ENCODE peak calls at places on chromosomes 1 and 21, in six cellular contexts. H is MM.1S, Q is esophagus squamous epithelium, Z is body of pancreas, W is BJ, A is bronchial epithelial cell. G is an unnamed sample.

GRCh38 chr1:41920658-41921057 is 1.9 kb upstream of the HIVEP3 start:
- DNase-seq in Z (no peak), A (peak), H (no peak), W (peak), Q (no peak), G (no peak)

GRCh38 chr1:235238558-235238957 is 77.5 kb upstream of the RBM34 start:
- DNase-seq in Z (no peak), H (no peak), W (no peak), A (no peak), Q (no peak), G (no peak)

GRCh38 chr1:56676571-56677035 is 31.5 kb downstream of the PRKAA2 start:
- DNase-seq in Z (no peak), H (no peak), W (peak), Q (no peak), A (peak), G (no peak)

GRCh38 chr1:192914696-192915095 is 105.9 kb downstream of the RGS2 start:
- DNase-seq in Z (no peak), Q (no peak), H (no peak), A (peak), W (no peak), G (no peak)

GRCh38 chr1:46254668-46255067 is 7.1 kb downstream of the RAD54L start:
- DNase-seq in Q (no peak), H (no peak), A (no peak), Z (no peak), W (no peak), G (no peak)

GRCh38 chr1:54649130-54649898 is 7.7 kb downstream of the MROH7 start:
- DNase-seq in W (no peak), H (no peak), Q (no peak), Z (no peak), A (no peak), G (no peak)

GRCh38 chr1:234755449-234755863 is 145.5 kb upstream of the IRF2BP2 start:
- DNase-seq in W (peak), H (no peak), A (peak), Z (peak), Q (no peak), G (no peak)

GRCh38 chr1:24709748-24710416 is 35.4 kb upstream of the CLIC4 start:
- DNase-seq in W (no peak), Q (no peak), A (no peak), Z (no peak), H (no peak), G (no peak)

GRCh38 chr21:41361786-41362604 is at the start of gene MX2:
- DNase-seq in Q (peak), H (peak), W (peak), Z (no peak), A (peak), G (no peak)

GRCh38 chr1:26358411-26359384 is 4.8 kb upstream of the CRYBG2 start:
- DNase-seq in H (peak), Z (peak), W (no peak), A (peak), Q (no peak), G (no peak)

GRCh38 chr1:168430348-168430747 is 113.4 kb downstream of the XCL2 start:
- DNase-seq in Z (no peak), Q (no peak), H (no peak), W (no peak), A (no peak), G (no peak)

GRCh38 chr1:79549191-79549590 is 542.7 kb upstream of the ADGRL4 start:
- DNase-seq in W (no peak), A (no peak), Z (no peak), H (no peak), Q (no peak), G (no peak)

GRCh38 chr1:200901796-200902444 is 7.2 kb downstream of the INAVA start:
- DNase-seq in W (no peak), Z (no peak), H (no peak), A (peak), Q (no peak), G (no peak)

GRCh38 chr1:109156916-109157385 is 43.0 kb downstream of the ELAPOR1 start:
- DNase-seq in A (no peak), Z (peak), W (no peak), Q (no peak), H (no peak), G (no peak)

GRCh38 chr21:32604484-32604883 is 7.7 kb downstream of the CFAP298 start:
- DNase-seq in A (no peak), Q (no peak), Z (no peak), W (no peak), H (no peak), G (no peak)

GRCh38 chr1:160048335-160048734 is 16.5 kb upstream of the PIGM start:
- DNase-seq in Q (no peak), W (no peak), H (no peak), A (no peak), Z (no peak), G (no peak)

GRCh38 chr1:28115267-28115666 is 26.9 kb upstream of the EYA3 start:
- DNase-seq in H (no peak), A (peak), Q (no peak), W (no peak), Z (no peak), G (no peak)

GRCh38 chr1:193111641-193112090 is 6.5 kb upstream of the GLRX2 start:
- DNase-seq in Q (no peak), H (peak), Z (peak), A (peak), W (peak), G (no peak)

GRCh38 chr1:2091611-2092604 is 41.7 kb downstream of the PRKCZ start:
- DNase-seq in Q (no peak), A (no peak), H (peak), W (no peak), Z (peak), G (peak)

GRCh38 chr1:163673756-163674155 is 352.0 kb downstream of the NUF2 start:
- DNase-seq in W (peak), H (no peak), A (no peak), Q (no peak), Z (no peak), G (no peak)

GRCh38 chr1:58994664-58995063 is 210.8 kb upstream of the JUN start:
- DNase-seq in W (peak), A (no peak), H (no peak), Z (no peak), Q (no peak), G (no peak)

GRCh38 chr1:200971955-200972711 is 51.4 kb downstream of the KIF21B start:
- DNase-seq in H (peak), Z (peak), Q (no peak), A (peak), W (no peak), G (peak)

GRCh38 chr1:192766009-192766625 is 42.7 kb upstream of the RGS2 start:
- DNase-seq in H (no peak), A (peak), W (no peak), Z (no peak), Q (no peak), G (no peak)

GRCh38 chr1:165551469-165551868 is 7.7 kb downstream of the LRRC52 start:
- DNase-seq in A (no peak), Q (no peak), H (no peak), W (no peak), Z (no peak), G (no peak)

GRCh38 chr1:205519541-205520131 is 15.2 kb downstream of the CDK18 start:
- DNase-seq in Q (no peak), H (no peak), Z (no peak), W (no peak), A (no peak), G (no peak)

GRCh38 chr1:108027389-108027788 is 62.4 kb upstream of the VAV3 start:
- DNase-seq in A (no peak), Z (no peak), Q (no peak), W (no peak), H (no peak), G (no peak)

GRCh38 chr1:153238536-153238935 is 21.0 kb upstream of the LORICRIN start:
- DNase-seq in H (no peak), Q (no peak), A (no peak), W (no peak), Z (no peak), G (no peak)

GRCh38 chr1:154717467-154718004 is 109.5 kb upstream of the ADAR start:
- DNase-seq in Z (no peak), A (no peak), W (no peak), Q (no peak), H (no peak), G (no peak)

GRCh38 chr1:47395433-47395832 is 20.7 kb upstream of the FOXE3 start:
- DNase-seq in Z (no peak), A (no peak), W (no peak), H (no peak), Q (no peak), G (no peak)

GRCh38 chr21:39020751-39021474 is 162.3 kb downstream of the PSMG1 start:
- DNase-seq in A (peak), Z (no peak), W (no peak), Q (no peak), H (no peak), G (no peak)

GRCh38 chr21:15966216-15966615 is 236.4 kb downstream of the USP25 start:
- DNase-seq in H (no peak), W (no peak), Q (no peak), A (no peak), Z (no peak), G (no peak)

GRCh38 chr1:198620951-198621824 is 17.7 kb upstream of the PTPRC start:
- DNase-seq in A (no peak), W (no peak), H (peak), Q (no peak), Z (no peak), G (no peak)

GRCh38 chr1:33082575-33083112 is 1.7 kb downstream of the AZIN2 start:
- DNase-seq in Q (no peak), H (no peak), Z (no peak), W (no peak), A (peak), G (no peak)

GRCh38 chr1:156582388-156583022 is 3.0 kb downstream of the TTC24 start:
- DNase-seq in Q (no peak), H (no peak), Z (no peak), W (no peak), A (no peak), G (no peak)

GRCh38 chr1:219465247-219466093 is 147.4 kb downstream of the ZC3H11B start:
- DNase-seq in W (peak), Q (no peak), H (no peak), Z (no peak), A (peak), G (no peak)

GRCh38 chr1:46473991-46474390 is 15.6 kb upstream of the DMBX1 start:
- DNase-seq in H (no peak), W (no peak), Q (no peak), Z (no peak), A (no peak), G (no peak)

GRCh38 chr1:91148641-91149069 is 126.8 kb upstream of the ZNF644 start:
- DNase-seq in A (peak), Q (no peak), Z (no peak), H (no peak), W (no peak), G (no peak)

GRCh38 chr1:22711591-22712501 is 1.2 kb downstream of the EPHB2 start:
- DNase-seq in H (no peak), Q (no peak), W (no peak), A (peak), Z (peak), G (no peak)

GRCh38 chr1:207958376-207959139 is 47.6 kb upstream of the CD34 start:
- DNase-seq in Z (no peak), Q (no peak), H (no peak), W (no peak), A (no peak), G (no peak)

GRCh38 chr1:151290709-151291303 is 8.7 kb downstream of the ZNF687 start:
- DNase-seq in Z (no peak), H (no peak), A (no peak), W (no peak), Q (no peak), G (no peak)

GRCh38 chr1:60989745-60990718 is 92.3 kb upstream of the NFIA start:
- DNase-seq in A (peak), W (peak), Z (peak), H (no peak), Q (no peak), G (no peak)
- TF ChIP-seq CTCF in A (no peak), W (no peak), Z (no peak), H (no peak), Q (no peak), G (no peak)

GRCh38 chr1:188295157-188295556 is 1466.4 kb downstream of the PLA2G4A start:
- DNase-seq in Z (no peak), A (no peak), W (no peak), Q (no peak), H (no peak), G (no peak)
- TF ChIP-seq CTCF in Z (no peak), A (no peak), W (no peak), Q (no peak), H (no peak), G (no peak)

DNA sequence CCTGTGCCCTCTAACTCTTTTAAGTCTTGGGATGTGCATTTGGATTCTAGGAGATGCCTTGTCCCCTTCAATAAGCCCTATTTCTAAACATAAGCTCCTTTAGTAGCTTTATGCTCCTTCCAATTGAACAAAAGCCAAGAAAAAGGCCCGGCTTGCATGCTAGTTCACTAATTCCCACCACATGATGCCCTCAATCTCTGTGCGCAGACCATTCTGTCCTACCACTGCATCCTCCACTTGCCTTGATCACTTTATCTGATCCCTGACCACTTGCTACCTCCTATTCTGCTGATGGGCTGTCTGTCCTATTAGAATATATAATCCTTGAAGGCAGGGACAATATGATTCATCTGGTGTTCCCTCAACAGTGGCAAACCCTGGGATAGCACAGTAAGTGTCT is 73.6 kb downstream of the APP start:
- DNase-seq in Z (no peak), W (no peak), H (no peak), A (no peak), Q (no peak), G (no peak)
- TF ChIP-seq CTCF in Z (no peak), W (no peak), H (no peak), A (no peak), Q (no peak), G (no peak)

GRCh38 chr1:244030481-244031040 is 20.5 kb upstream of the ZBTB18 start:
- DNase-seq in Z (no peak), A (no peak), Q (no peak), H (no peak), W (no peak), G (no peak)

GRCh38 chr1:244028701-244029100 is 22.4 kb upstream of the ZBTB18 start:
- DNase-seq in H (no peak), A (no peak), W (no peak), Z (no peak), Q (no peak), G (no peak)

GRCh38 chr1:244027491-244027890 is 23.6 kb upstream of the ZBTB18 start:
- DNase-seq in Q (no peak), A (no peak), W (no peak), Z (no peak), H (no peak), G (no peak)

GRCh38 chr1:244029137-244029536 is 21.9 kb upstream of the ZBTB18 start:
- DNase-seq in Z (no peak), W (no peak), Q (no peak), H (no peak), A (no peak), G (no peak)
- TF ChIP-seq CTCF in Z (no peak), W (peak), Q (no peak), H (no peak), A (no peak), G (no peak)